ENCODE peak calls at places on chromosomes 11 and 22, in nine cellular contexts. D, P, M, U, E, H, R, V and B are unnamed samples.

GRCh38 chr22:49676230-49676629 is 151.4 kb downstream of the BRD1 start:
- DNase-seq in E (no peak), M (no peak), V (no peak), H (no peak), D (no peak), U (no peak), P (no peak), R (no peak), B (no peak)

GRCh38 chr11:110984147-110984546 is 261.4 kb upstream of the POU2AF2 start:
- DNase-seq in V (peak), R (no peak), H (no peak), D (peak), U (no peak), E (peak), M (no peak), P (no peak), B (no peak)

GRCh38 chr11:112004389-112004788 is 20.8 kb upstream of the DLAT start:
- DNase-seq in D (no peak), R (no peak), E (peak), P (no peak), V (peak), H (no peak), U (no peak), M (no peak), B (no peak)

GRCh38 chr22:39278040-39278439 is 33.3 kb upstream of the PDGFB start:
- DNase-seq in D (no peak), H (no peak), E (no peak), M (no peak), R (no peak), U (no peak), V (peak), P (no peak), B (no peak)

GRCh38 chr11:118002010-118002540 is 15.9 kb downstream of the IL10RA start:
- DNase-seq in H (no peak), V (no peak), U (no peak), E (no peak), P (no peak), M (no peak), R (no peak), D (no peak), B (no peak)

GRCh38 chr22:33519974-33520903 is 400.0 kb downstream of the LARGE1 start:
- DNase-seq in P (peak), R (no peak), D (no peak), U (no peak), E (no peak), V (no peak), M (no peak), H (no peak), B (no peak)

GRCh38 chr11:10076458-10077141 is 217.4 kb downstream of the SBF2 start:
- DNase-seq in P (peak), U (peak), V (peak), M (no peak), E (peak), H (peak), D (peak), R (peak), B (no peak)

GRCh38 chr11:131425285-131425684 is 54.9 kb downstream of the NTM start:
- DNase-seq in V (no peak), D (no peak), H (no peak), R (no peak), P (no peak), M (no peak), U (no peak), E (no peak), B (no peak)

GRCh38 chr11:44632466-44633123 is 67.1 kb downstream of the CD82 start:
- DNase-seq in E (peak), M (no peak), R (peak), V (peak), D (no peak), P (no peak), H (no peak), U (no peak), B (no peak)

GRCh38 chr11:117807482-117808272 is 10.7 kb upstream of the DSCAML1 start:
- DNase-seq in V (peak), H (peak), R (peak), D (no peak), E (peak), M (peak), U (no peak), P (peak), B (no peak)

GRCh38 chr11:100738701-100739100 is 51.6 kb downstream of the ARHGAP42 start:
- DNase-seq in P (no peak), E (no peak), D (no peak), R (no peak), M (no peak), H (no peak), V (no peak), U (no peak), B (no peak)

GRCh38 chr11:126823271-126823670 is 177.3 kb downstream of the KIRREL3 start:
- DNase-seq in R (no peak), M (no peak), D (no peak), E (no peak), V (no peak), U (no peak), H (no peak), P (no peak), B (no peak)

GRCh38 chr22:33923660-33924246 is 3.5 kb upstream of the LARGE1 start:
- DNase-seq in H (peak), E (peak), P (peak), V (peak), U (peak), D (peak), M (no peak), R (peak), B (no peak)

GRCh38 chr11:119306373-119306890 is 10.5 kb downstream of the MCAM start:
- DNase-seq in H (peak), V (peak), M (no peak), U (no peak), P (no peak), R (no peak), D (no peak), E (peak), B (no peak)

GRCh38 chr11:67415501-67416304 is at the start of gene CARNS1:
- DNase-seq in R (no peak), V (peak), E (no peak), H (no peak), P (no peak), M (no peak), D (no peak), U (no peak), B (no peak)

GRCh38 chr22:35205956-35206355 is 51.3 kb upstream of the HMGXB4 start:
- DNase-seq in M (no peak), U (no peak), P (no peak), R (no peak), D (peak), H (no peak), E (peak), V (peak), B (no peak)

GRCh38 chr22:20641919-20642579 is 131.9 kb upstream of the SERPIND1 start:
- DNase-seq in E (no peak), U (no peak), M (no peak), H (no peak), V (no peak), P (no peak), R (no peak), D (no peak), B (no peak)

DNA sequence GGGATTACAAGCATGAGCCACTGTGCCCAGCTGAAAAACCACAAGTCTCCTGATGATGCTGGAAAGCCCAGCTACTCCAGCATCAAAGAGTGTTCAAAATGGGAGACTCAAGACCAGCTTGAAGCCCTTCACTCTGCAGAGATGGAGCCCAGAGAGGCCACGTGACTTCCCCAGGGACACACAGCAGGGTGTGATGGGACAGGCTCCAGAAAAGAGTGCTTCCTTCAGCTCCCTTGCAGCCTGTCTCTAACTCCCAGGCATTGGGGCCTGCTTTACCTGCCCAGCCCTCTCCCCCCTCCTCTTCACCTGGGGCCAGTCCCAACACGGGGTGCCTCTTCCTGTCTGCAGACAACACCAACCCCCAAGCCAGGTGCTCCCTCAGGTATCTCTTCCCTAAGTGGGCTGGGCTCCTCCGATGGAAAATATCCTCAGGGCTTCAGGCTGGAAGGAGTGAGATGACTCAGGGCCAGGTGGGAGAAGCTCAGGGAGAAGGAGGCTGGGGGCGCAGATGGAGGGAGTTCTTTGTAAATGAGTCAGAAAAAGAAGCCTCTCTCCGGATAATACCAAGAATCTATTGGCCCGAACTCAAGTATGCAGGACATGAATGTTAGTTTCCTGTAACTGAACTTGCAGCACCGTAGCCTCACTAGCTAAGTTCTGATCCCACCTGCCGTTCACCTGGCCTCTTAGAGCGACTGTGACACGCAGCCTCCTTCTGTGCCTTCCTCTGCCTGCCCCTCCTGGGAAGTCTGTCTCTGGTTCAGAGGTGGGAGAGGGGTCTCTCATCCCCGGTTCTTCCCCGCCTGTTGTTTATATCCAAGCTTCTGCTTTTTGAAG is 326.6 kb downstream of the MN1 start:
- DNase-seq in E (peak), U (no peak), V (peak), R (no peak), H (peak), P (no peak), D (peak), M (no peak), B (no peak)
- H3K27ac ChIP-seq in E (peak), U (no peak), V (peak), R (no peak), H (no peak), P (no peak), D (peak), M (no peak), B (no peak)

DNA sequence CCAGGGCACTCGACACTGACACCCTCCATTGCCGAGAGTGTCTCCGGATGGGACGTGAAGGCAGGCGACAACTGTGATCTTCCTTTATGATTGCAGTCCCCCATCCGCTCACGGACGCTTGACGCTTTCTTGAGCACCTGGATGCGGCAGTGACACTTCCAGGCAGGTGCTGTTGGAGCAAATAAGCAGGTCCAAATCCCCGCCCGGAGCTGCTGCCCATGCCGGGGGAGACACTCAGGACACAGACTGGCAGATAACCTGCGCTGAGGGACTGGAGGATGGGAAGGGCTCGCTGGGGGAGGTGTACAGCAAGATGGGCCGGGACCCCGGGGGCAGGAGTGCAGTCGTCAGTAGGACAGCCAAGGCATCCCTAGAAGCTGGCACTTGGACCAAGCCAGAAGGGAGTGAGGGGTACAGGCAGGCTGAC is 1403.5 kb downstream of the BRD1 start:
- DNase-seq in M (no peak), D (no peak), E (no peak), V (no peak), U (no peak), R (no peak), H (no peak), P (no peak), B (no peak)
- H3K27ac ChIP-seq in M (no peak), D (no peak), E (no peak), V (no peak), U (no peak), R (no peak), H (no peak), P (no peak), B (no peak)

GRCh38 chr22:46738642-46738960 is 549 bp upstream of the CERK start:
- DNase-seq in D (no peak), E (no peak), H (no peak), U (no peak), R (no peak), M (no peak), P (no peak), V (no peak), B (no peak)

GRCh38 chr22:46742576-46743221 is 4.6 kb upstream of the CERK start:
- DNase-seq in H (no peak), M (no peak), R (peak), V (no peak), P (no peak), D (no peak), E (no peak), U (no peak), B (no peak)

GRCh38 chr22:46738961-46739870 is 1.2 kb upstream of the CERK start:
- DNase-seq in V (peak), R (peak), H (no peak), E (peak), D (no peak), U (peak), M (peak), P (no peak), B (no peak)

GRCh38 chr22:46741974-46742519 is 4.0 kb upstream of the CERK start:
- DNase-seq in R (no peak), P (no peak), H (no peak), D (no peak), V (no peak), E (no peak), M (no peak), U (no peak), B (no peak)

GRCh38 chr22:46740910-46741785 is 3.1 kb upstream of the CERK start:
- DNase-seq in R (no peak), E (no peak), P (no peak), M (no peak), D (no peak), U (no peak), V (no peak), H (no peak), B (no peak)
- H3K27ac ChIP-seq in R (no peak), E (no peak), P (peak), M (no peak), D (no peak), U (no peak), V (no peak), H (no peak), B (no peak)

DNA sequence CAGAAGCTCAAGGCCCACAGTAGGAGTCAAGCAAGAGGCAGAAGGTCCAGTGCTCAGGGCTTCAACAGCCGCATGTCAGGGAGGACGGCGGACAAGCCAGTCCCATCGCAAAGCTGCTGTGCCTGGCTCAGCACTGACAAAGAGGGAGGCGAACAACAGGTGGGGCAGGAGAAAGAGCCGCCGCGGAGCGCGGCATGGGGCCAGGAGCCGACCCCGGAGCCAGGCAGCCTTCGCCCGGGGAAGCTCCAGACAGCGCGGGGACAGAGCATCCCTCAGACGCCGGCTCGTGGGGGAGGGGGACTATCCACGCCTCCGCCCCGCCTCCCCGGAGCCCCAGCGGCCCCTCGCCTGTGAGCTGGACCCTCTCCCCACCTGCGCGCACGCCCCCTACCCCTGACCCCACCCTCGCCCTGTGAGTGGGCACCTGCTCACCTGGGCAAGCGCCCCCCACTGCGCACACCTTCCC is 369 bp downstream of the DHCR7 start:
- DNase-seq in D (peak), R (peak), M (no peak), U (no peak), V (peak), E (no peak), P (peak), H (no peak), B (no peak)
- H3K27ac ChIP-seq in D (peak), R (peak), M (peak), U (peak), V (peak), E (peak), P (peak), H (peak), B (peak)

GRCh38 chr11:122784325-122785155 is 53.8 kb upstream of the CRTAM start:
- DNase-seq in P (no peak), V (peak), M (no peak), U (no peak), H (peak), E (peak), R (no peak), D (peak), B (no peak)

GRCh38 chr11:122781378-122782040 is 56.8 kb upstream of the CRTAM start:
- DNase-seq in M (peak), D (peak), H (peak), E (peak), V (peak), R (peak), U (peak), P (peak), B (peak)

GRCh38 chr11:122782222-122782621 is 56.1 kb upstream of the CRTAM start:
- DNase-seq in D (no peak), U (no peak), P (no peak), E (no peak), V (no peak), H (no peak), M (no peak), R (no peak), B (no peak)

GRCh38 chr11:122786896-122787295 is 51.4 kb upstream of the CRTAM start:
- DNase-seq in H (no peak), R (no peak), E (no peak), U (no peak), D (peak), M (no peak), P (no peak), V (no peak), B (no peak)

DNA sequence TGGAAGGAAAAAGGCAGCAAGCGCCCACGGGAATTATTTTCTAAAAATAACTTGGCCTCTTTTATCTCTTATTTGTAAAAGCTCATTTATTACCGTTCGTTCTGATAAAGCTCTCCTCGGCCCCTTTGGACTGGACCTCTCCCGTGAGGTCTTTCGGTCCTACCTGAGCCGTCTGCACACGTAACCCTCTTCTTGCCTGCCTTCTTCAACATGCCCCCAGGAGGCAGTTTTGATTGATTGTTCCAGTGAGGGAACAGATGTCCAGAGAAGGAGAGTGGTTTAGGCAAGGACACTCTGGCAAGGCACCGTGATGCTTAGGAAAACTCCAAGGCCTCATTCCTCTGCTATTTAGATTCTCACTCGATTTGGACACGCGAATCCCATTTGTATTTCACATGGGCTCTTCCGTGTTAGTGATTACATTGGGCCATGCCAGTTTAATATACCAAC is 53.1 kb upstream of the CRTAM start:
- DNase-seq in M (no peak), P (no peak), H (no peak), U (no peak), D (no peak), R (no peak), V (no peak), E (no peak), B (no peak)
- H3K27ac ChIP-seq in M (no peak), P (no peak), H (peak), U (no peak), D (peak), R (no peak), V (peak), E (peak), B (no peak)

GRCh38 chr11:75562048-75562835 is at the start of gene SERPINH1:
- DNase-seq in H (peak), D (peak), E (peak), R (peak), M (peak), V (peak), U (no peak), P (peak), B (no peak)

GRCh38 chr11:75557649-75558494 is 4.2 kb upstream of the SERPINH1 start:
- DNase-seq in M (no peak), E (peak), P (no peak), R (no peak), U (no peak), D (no peak), H (peak), V (peak), B (no peak)

GRCh38 chr11:75560644-75561043 is 1.4 kb upstream of the SERPINH1 start:
- DNase-seq in P (no peak), H (no peak), M (no peak), V (peak), D (no peak), U (no peak), R (no peak), E (no peak), B (no peak)

GRCh38 chr11:75561426-75562047 is 516 bp upstream of the SERPINH1 start:
- DNase-seq in U (no peak), P (no peak), D (no peak), E (no peak), H (no peak), V (peak), R (no peak), M (no peak), B (no peak)

DNA sequence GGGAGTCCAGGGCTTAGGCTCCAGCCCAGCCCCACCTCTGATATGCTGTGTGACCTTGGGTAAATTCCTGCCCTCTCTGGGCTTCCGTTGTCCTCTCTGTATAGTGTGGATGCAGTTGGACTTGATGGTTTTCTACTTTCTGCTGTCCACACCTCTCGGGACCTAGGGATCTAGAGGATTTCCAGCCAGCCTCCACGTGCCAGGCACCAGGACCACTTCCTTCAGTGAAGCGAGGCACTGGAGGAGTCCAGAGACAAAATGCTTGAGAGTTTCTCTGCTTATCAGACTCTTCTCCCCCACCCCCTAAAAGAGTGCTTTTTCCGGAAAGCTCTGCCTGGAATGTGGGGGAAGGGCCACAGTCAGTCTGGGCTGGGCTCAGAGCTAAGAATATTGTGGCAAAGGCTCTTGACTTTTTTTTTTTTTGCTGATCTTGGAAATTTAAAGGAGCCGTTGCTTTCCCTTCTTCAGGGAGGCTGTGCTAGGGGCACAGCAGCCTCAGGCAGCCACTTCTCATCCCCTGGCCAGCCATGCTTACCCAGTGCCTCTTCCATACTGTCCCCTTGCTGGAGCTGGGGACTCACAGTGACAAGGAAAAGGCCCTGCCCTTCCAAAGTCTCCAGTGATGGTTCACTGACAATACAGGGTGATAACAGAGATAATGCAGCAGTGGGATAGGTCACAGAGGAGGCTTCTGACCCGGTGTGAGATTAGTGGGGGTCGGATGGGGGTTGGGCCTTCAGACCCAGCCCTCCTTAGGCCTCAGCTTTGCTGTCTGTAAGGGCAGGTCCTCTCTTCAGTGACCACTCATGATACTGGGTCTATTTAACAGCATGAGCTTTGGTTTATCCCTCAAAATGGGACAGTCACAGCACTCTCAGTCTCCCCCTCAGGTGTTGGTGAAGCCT is 2.9 kb upstream of the SERPINH1 start:
- DNase-seq in R (peak), H (peak), U (no peak), V (peak), M (no peak), E (peak), P (no peak), D (no peak), B (peak)
- H3K27ac ChIP-seq in R (peak), H (peak), U (no peak), V (peak), M (peak), E (peak), P (peak), D (no peak), B (peak)